ENCODE peak calls at places on chromosome 10, in ten cellular contexts. Z is pons, O is anterior cingulate cortex, W is HS-27A, B is lower leg skin, G is HFFc6, J is AG08395, M is choroid plexus epithelial cell, P is glomerular endothelial cell, N is lower lobe of right lung. L is an unnamed sample.

GRCh38 chr10:89301721-89302445 is at the start of gene IFIT2:
- DNase-seq in J (peak; percentile 74), N (no peak), M (peak; percentile 85), W (no peak), G (peak; percentile 78), Z (peak; percentile 92), O (no peak), B (no peak), P (no peak), L (peak; percentile 19)

GRCh38 chr10:34905200-34905927 is 90.3 kb upstream of the PARD3 start:
- DNase-seq in G (no peak), M (no peak), Z (no peak), O (no peak), B (peak; percentile 58), J (no peak), N (no peak), W (no peak), P (no peak), L (no peak)

GRCh38 chr10:28095791-28096367 is 97.0 kb upstream of the ODAD2 start:
- DNase-seq in O (no peak), P (no peak), W (no peak), Z (no peak), M (no peak), B (no peak), J (no peak), N (no peak), G (no peak), L (no peak)

GRCh38 chr10:104518891-104519290 is 122.2 kb upstream of the SORCS3 start:
- DNase-seq in B (peak; percentile 53), O (no peak), G (no peak), P (no peak), Z (no peak), M (no peak), J (no peak), W (no peak), N (no peak), L (no peak)

GRCh38 chr10:52308251-52309031 is 5.6 kb upstream of the DKK1 start:
- DNase-seq in P (peak; percentile 54), Z (peak; percentile 57), N (peak; percentile 59), O (peak; percentile 41), J (peak; percentile 78), M (peak; percentile 91), W (no peak), G (peak; percentile 57), B (peak; percentile 89), L (peak; percentile 60)

GRCh38 chr10:112546474-112546873 is 99.5 kb downstream of the VTI1A start:
- DNase-seq in N (no peak), B (no peak), G (no peak), O (no peak), W (no peak), M (no peak), J (no peak), P (no peak), Z (no peak), L (no peak)

GRCh38 chr10:46226900-46227558 is 59.8 kb upstream of the ANTXRL start:
- DNase-seq in W (no peak), Z (no peak), O (no peak), N (no peak), G (no peak), B (peak; percentile 74), M (no peak), P (no peak), J (no peak), L (no peak)

GRCh38 chr10:93703066-93703465 is 674 bp upstream of the FRA10AC1 start:
- DNase-seq in J (peak; percentile 11), G (no peak), Z (peak; percentile 59), P (no peak), W (no peak), M (peak; percentile 13), B (no peak), N (no peak), O (no peak), L (no peak)

GRCh38 chr10:103849880-103850571 is 5.3 kb downstream of the SH3PXD2A start:
- DNase-seq in J (peak; percentile 82), Z (no peak), G (peak; percentile 86), M (peak; percentile 70), W (no peak), N (no peak), B (no peak), P (peak; percentile 52), O (no peak), L (peak; percentile 37)

GRCh38 chr10:89476676-89477075 is 58.7 kb downstream of the SLC16A12 start:
- DNase-seq in G (no peak), W (no peak), N (peak; percentile 70), O (no peak), B (no peak), J (no peak), Z (no peak), P (no peak), M (peak; percentile 97), L (no peak)

GRCh38 chr10:130711072-130711471 is 574.9 kb downstream of the GLRX3 start:
- DNase-seq in J (no peak), P (no peak), M (no peak), O (no peak), N (no peak), B (no peak), Z (no peak), W (no peak), G (no peak), L (no peak)

GRCh38 chr10:17412323-17412722 is 42.1 kb downstream of the ST8SIA6 start:
- DNase-seq in M (no peak), N (no peak), W (no peak), B (no peak), J (no peak), Z (no peak), P (no peak), G (no peak), O (no peak), L (no peak)

GRCh38 chr10:21194510-21194993 is 297.4 kb upstream of the NEBL start:
- DNase-seq in G (no peak), B (no peak), P (no peak), J (no peak), M (peak; percentile 81), N (peak; percentile 48), O (no peak), W (peak; percentile 11), Z (peak; percentile 55), L (no peak)

GRCh38 chr10:118799779-118800178 is 45.0 kb upstream of the CACUL1 start:
- DNase-seq in B (no peak), P (no peak), O (no peak), M (peak; percentile 51), N (no peak), W (no peak), Z (no peak), G (peak; percentile 6), J (no peak), L (no peak)

GRCh38 chr10:12644380-12645144 is 295.2 kb downstream of the CAMK1D start:
- DNase-seq in N (no peak), J (no peak), O (no peak), Z (no peak), W (no peak), P (no peak), M (peak; percentile 33), B (no peak), G (no peak), L (no peak)

GRCh38 chr10:29873941-29874340 is 185.4 kb downstream of the JCAD start:
- DNase-seq in M (peak; percentile 27), P (no peak), B (no peak), G (no peak), N (no peak), O (no peak), J (no peak), W (no peak), Z (no peak), L (no peak)

GRCh38 chr10:44477021-44477420 is 92.1 kb upstream of the CXCL12 start:
- DNase-seq in G (peak; percentile 68), N (no peak), M (peak; percentile 61), J (peak; percentile 83), W (no peak), P (no peak), O (no peak), Z (no peak), B (no peak), L (no peak)

GRCh38 chr10:8315619-8316021 is 261.1 kb downstream of the GATA3 start:
- DNase-seq in O (no peak), J (no peak), N (no peak), M (no peak), Z (no peak), W (no peak), P (no peak), G (no peak), B (no peak), L (no peak)

GRCh38 chr10:12559578-12560178 is 210.3 kb downstream of the CAMK1D start:
- DNase-seq in G (no peak), P (no peak), M (no peak), W (no peak), O (no peak), Z (no peak), N (no peak), B (peak; percentile 57), J (no peak), L (no peak)

GRCh38 chr10:80333985-80334384 is 22.6 kb downstream of the DYDC1 start:
- DNase-seq in G (no peak), P (no peak), W (no peak), J (no peak), O (no peak), M (no peak), Z (no peak), N (no peak), B (no peak), L (no peak)

GRCh38 chr10:12614390-12615003 is 265.1 kb downstream of the CAMK1D start:
- DNase-seq in G (no peak), J (no peak), N (no peak), M (no peak), O (no peak), P (peak; percentile 66), W (no peak), Z (no peak), B (no peak), L (peak; percentile 83)

GRCh38 chr10:116627386-116627933 is 6.7 kb downstream of the PNLIPRP2 start:
- DNase-seq in G (no peak), N (no peak), W (no peak), B (no peak), J (no peak), M (peak; percentile 1), P (no peak), O (no peak), Z (no peak), L (no peak)

GRCh38 chr10:102702742-102703141 is 11.5 kb downstream of the ARL3 start:
- DNase-seq in B (no peak), W (no peak), P (no peak), N (no peak), G (no peak), M (no peak), O (no peak), Z (no peak), J (no peak), L (no peak)

GRCh38 chr10:101693701-101694055 is 1.3 kb downstream of the FBXW4 start:
- DNase-seq in J (peak; percentile 37), W (no peak), B (no peak), O (no peak), G (no peak), N (no peak), P (peak; percentile 18), Z (no peak), M (peak; percentile 65), L (no peak)

GRCh38 chr10:5651086-5651764 is 15.2 kb downstream of the ASB13 start:
- DNase-seq in W (no peak), P (no peak), G (no peak), J (no peak), Z (no peak), M (no peak), N (no peak), B (no peak), O (no peak), L (no peak)